ENCODE peak calls at places on chromosomes 4 and X, in nine cellular contexts. U, O, F, V, H, C, B, L and R are unnamed samples.

GRCh38 chr4:6446538-6447451 is 25.6 kb downstream of the PPP2R2C start:
- DNase-seq in U (no peak), O (peak), F (no peak), V (no peak), H (no peak), C (no peak), B (no peak), L (no peak), R (no peak)

GRCh38 chr4:13920111-13920875 is 292.8 kb upstream of the BOD1L1 start:
- DNase-seq in U (no peak), O (peak), F (no peak), V (no peak), H (no peak), C (no peak), B (peak), L (no peak), R (no peak)

GRCh38 chrX:135973025-135973547 is 702 bp downstream of the MMGT1 start:
- DNase-seq in U (no peak), O (peak), F (no peak), V (no peak), H (no peak), C (no peak), B (peak), L (no peak), R (no peak)

GRCh38 chrX:13750204-13750603 is 15.7 kb downstream of the OFD1 start:
- DNase-seq in U (peak), O (no peak), F (no peak), V (no peak), H (peak), C (no peak), B (peak), L (no peak), R (no peak)

GRCh38 chrX:1493877-1494510 is 41.3 kb upstream of the ASMTL start:
- DNase-seq in U (no peak), O (no peak), F (no peak), V (no peak), H (no peak), C (no peak), B (no peak), L (no peak), R (no peak)

GRCh38 chr4:3201718-3202702 is 46.9 kb upstream of the MSANTD1 start:
- DNase-seq in U (no peak), O (no peak), F (no peak), V (no peak), H (no peak), C (peak), B (peak), L (no peak), R (no peak)

GRCh38 chr4:702618-703048 is 3.0 kb upstream of the PCGF3 start:
- DNase-seq in U (no peak), O (no peak), F (no peak), V (no peak), H (no peak), C (no peak), B (no peak), L (no peak), R (peak)

GRCh38 chr4:818106-818921 is 7.6 kb downstream of the CPLX1 start:
- DNase-seq in U (peak), O (no peak), F (no peak), V (no peak), H (no peak), C (no peak), B (no peak), L (no peak), R (peak)

GRCh38 chrX:96715412-96715940 is 30.8 kb downstream of the DIAPH2 start:
- DNase-seq in U (no peak), O (no peak), F (no peak), V (peak), H (no peak), C (no peak), B (no peak), L (no peak), R (no peak)

GRCh38 chr4:150242820-150243458 is 164.7 kb downstream of the DCLK2 start:
- DNase-seq in U (peak), O (no peak), F (no peak), V (no peak), H (peak), C (no peak), B (peak), L (peak), R (no peak)

GRCh38 chrX:120749141-120749846 is 119.4 kb upstream of the C1GALT1C1 start:
- DNase-seq in U (no peak), O (no peak), F (no peak), V (no peak), H (peak), C (no peak), B (no peak), L (peak), R (no peak)

GRCh38 chr4:123444298-123444731 is 47.7 kb downstream of the SPRY1 start:
- DNase-seq in U (peak), O (no peak), F (no peak), V (no peak), H (no peak), C (no peak), B (peak), L (peak), R (no peak)